ENCODE peak calls at places on chromosomes 6 and 20, in nine cellular contexts. W is naive thymus-derived CD4-positive, alpha-beta T cell; C is left ventricle myocardium inferior; P is esophagus muscularis mucosa; K is adrenal gland; A is Peyer's patch; F is fibroblast of lung; V is heart right ventricle; D is cardiac muscle cell. B is an unnamed sample. For H3K4me1, the result is how much of the 10 kb centered on the place peaks cover.

GRCh38 chr6:5204340-5204739 is 56.4 kb downstream of the LYRM4 start:
- DNase-seq in V (no peak), A (no peak), C (no peak), D (no peak), W (no peak), F (no peak), K (no peak), P (no peak), B (no peak)

GRCh38 chr6:158086054-158086705 is 81.9 kb downstream of the SERAC1 start:
- DNase-seq in V (no peak), P (no peak), C (no peak), A (no peak), K (peak), D (peak), W (no peak), F (peak), B (no peak)

GRCh38 chr6:39092124-39092523 is 22.9 kb downstream of the SAYSD1 start:
- DNase-seq in W (no peak), V (no peak), K (no peak), D (no peak), C (no peak), F (no peak), P (peak), A (no peak), B (no peak)

GRCh38 chr6:36337814-36338213 is 1.1 kb upstream of the BNIP5 start:
- DNase-seq in C (no peak), V (no peak), P (no peak), D (no peak), W (no peak), K (no peak), A (no peak), F (no peak), B (no peak)

GRCh38 chr6:26553739-26554668 is 15.8 kb downstream of the HMGN4 start:
- DNase-seq in V (peak), K (peak), W (peak), A (peak), P (peak), F (peak), C (peak), D (peak), B (peak)

GRCh38 chr20:24911461-24911860 is 37.6 kb upstream of the CST7 start:
- DNase-seq in K (no peak), V (no peak), W (no peak), P (no peak), A (no peak), D (no peak), F (no peak), C (no peak), B (no peak)

GRCh38 chr6:168355716-168356522 is 36.3 kb upstream of the DACT2 start:
- DNase-seq in W (no peak), C (peak), K (peak), D (peak), F (no peak), P (no peak), A (peak), V (peak), B (peak)

GRCh38 chr20:8385247-8385646 is 253.2 kb downstream of the PLCB1 start:
- DNase-seq in A (no peak), P (no peak), V (peak), W (no peak), K (no peak), D (peak), C (peak), F (peak), B (no peak)

GRCh38 chr6:17542243-17542642 is 57.9 kb upstream of the FAM8A1 start:
- DNase-seq in P (no peak), K (no peak), W (no peak), D (no peak), C (no peak), A (no peak), V (no peak), F (no peak), B (no peak)

GRCh38 chr6:13648850-13649249 is 33.7 kb downstream of the NOL7 start:
- DNase-seq in V (no peak), P (no peak), W (no peak), A (no peak), C (no peak), D (no peak), F (no peak), K (no peak), B (no peak)

GRCh38 chr6:3331948-3332347 is 73.2 kb downstream of the PSMG4 start:
- DNase-seq in V (no peak), K (no peak), P (no peak), W (no peak), C (no peak), A (no peak), F (no peak), D (no peak), B (no peak)

GRCh38 chr6:143510991-143511891 is at the start of gene FUCA2:
- DNase-seq in K (peak), W (peak), C (peak), P (peak), A (peak), D (peak), F (peak), V (peak), B (peak)

GRCh38 chr6:128641701-128642100 is 121.3 kb upstream of the PTPRK start:
- DNase-seq in D (peak), V (no peak), P (no peak), C (no peak), W (no peak), A (no peak), K (no peak), F (no peak), B (no peak)

GRCh38 chr20:63501818-63502670 is 3.2 kb upstream of the EEF1A2 start:
- DNase-seq in K (peak), V (peak), C (peak), A (no peak), P (no peak), F (no peak), W (no peak), D (no peak), B (no peak)

GRCh38 chr20:53757472-53757913 is 163.9 kb upstream of the ZNF217 start:
- DNase-seq in V (no peak), D (no peak), W (no peak), A (no peak), C (no peak), P (no peak), F (no peak), K (no peak), B (no peak)

GRCh38 chr6:18528084-18528743 is 141.1 kb downstream of the RNF144B start:
- DNase-seq in V (no peak), F (peak), A (no peak), D (peak), K (no peak), W (no peak), P (no peak), C (no peak), B (no peak)

GRCh38 chr6:157800420-157801237 is 22.4 kb upstream of the SNX9 start:
- DNase-seq in K (no peak), D (peak), P (no peak), C (no peak), A (no peak), V (no peak), W (no peak), F (peak), B (no peak)

GRCh38 chr20:8309638-8310037 is 177.6 kb downstream of the PLCB1 start:
- DNase-seq in C (no peak), W (no peak), F (peak), K (no peak), V (no peak), D (peak), A (no peak), P (no peak), B (no peak)

GRCh38 chr6:20212392-20213111 is at the start of gene MBOAT1:
- DNase-seq in D (peak), W (peak), F (peak), C (peak), P (peak), A (peak), V (peak), K (peak), B (peak)

DNA sequence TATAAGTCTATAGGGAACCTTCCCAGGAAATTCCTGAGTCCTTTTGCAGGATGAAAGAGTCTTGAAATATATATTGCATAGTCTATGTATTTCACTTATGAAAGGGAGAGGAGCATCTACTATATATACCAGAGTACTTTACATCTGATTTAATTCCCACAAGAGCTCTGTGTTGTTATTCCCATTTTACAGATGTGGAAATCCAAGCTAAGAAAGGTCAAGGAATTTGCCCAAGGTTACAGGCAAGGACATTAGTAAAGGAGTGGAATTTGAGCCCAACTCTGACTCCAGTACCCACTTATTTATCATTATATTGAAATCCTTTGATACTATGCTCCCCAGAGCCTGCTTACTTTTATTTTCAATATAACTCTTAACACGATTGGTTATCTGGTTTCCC is 2.6 kb downstream of the SESN1 start:
- DNase-seq in P (no peak), D (no peak), W (no peak), V (no peak), A (no peak), C (no peak), K (no peak), F (no peak), B (no peak)
- H3K4me1 ChIP-seq in P (half or more), D (under half), W (under half), V (half or more), A (under half), C (half or more), K (under half), F (under half), B (under half)

DNA sequence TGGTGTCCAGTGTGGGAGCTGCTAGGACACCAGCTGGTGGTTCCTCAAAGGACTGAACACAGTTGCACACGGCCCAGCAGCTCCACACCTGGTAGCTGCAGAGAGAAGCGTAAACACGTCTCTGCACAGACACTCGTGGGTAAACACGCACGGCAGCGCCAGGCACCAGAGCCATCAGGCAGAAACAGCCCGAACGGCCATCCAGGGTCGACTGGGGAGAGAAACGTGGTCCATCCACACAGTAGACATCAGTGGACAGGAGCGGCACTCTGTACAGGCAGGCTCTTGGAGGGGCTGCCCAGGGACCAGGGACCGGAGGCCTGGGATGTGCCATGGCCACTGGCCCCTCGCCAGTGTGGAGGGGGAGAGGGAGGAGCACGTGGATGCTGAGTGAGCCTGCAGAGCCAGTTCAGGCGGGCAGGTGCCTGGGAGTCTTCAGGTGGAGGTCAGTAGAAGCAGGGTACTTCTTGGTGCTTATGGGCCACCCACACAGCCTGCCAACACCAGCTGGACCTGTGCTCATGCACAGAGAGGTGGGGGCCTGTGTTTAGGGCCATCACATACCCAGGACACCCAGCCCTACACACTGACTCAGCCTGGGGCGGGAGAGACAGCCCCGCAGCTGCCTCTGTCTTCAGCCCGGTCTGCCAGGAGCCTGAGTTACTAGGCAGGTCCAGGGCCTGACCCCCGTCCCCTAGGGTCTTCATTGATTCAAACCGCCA is 7.5 kb upstream of the LAMA5 start:
- DNase-seq in W (no peak), D (no peak), F (no peak), K (no peak), P (no peak), V (no peak), C (no peak), A (no peak), B (no peak)
- H3K4me1 ChIP-seq in W (under half), D (under half), F (under half), K (under half), P (half or more), V (half or more), C (half or more), A (under half), B (half or more)

GRCh38 chr6:154874684-154875594 is 120.2 kb upstream of the TIAM2 start:
- DNase-seq in F (no peak), V (no peak), W (no peak), A (no peak), D (no peak), K (no peak), C (no peak), P (no peak), B (no peak)

GRCh38 chr6:154878866-154879491 is 116.1 kb upstream of the TIAM2 start:
- DNase-seq in W (no peak), A (no peak), P (peak), F (peak), K (no peak), C (no peak), D (no peak), V (no peak), B (no peak)

GRCh38 chr6:154882107-154882506 is 113.0 kb upstream of the TIAM2 start:
- DNase-seq in K (peak), C (no peak), W (no peak), A (no peak), D (no peak), V (no peak), F (peak), P (peak), B (no peak)

GRCh38 chr6:154872605-154873004 is 122.5 kb upstream of the TIAM2 start:
- DNase-seq in P (no peak), D (no peak), V (no peak), A (no peak), W (no peak), K (no peak), F (no peak), C (no peak), B (no peak)

GRCh38 chr6:154876776-154877175 is 118.3 kb upstream of the TIAM2 start:
- DNase-seq in C (no peak), D (no peak), A (no peak), W (no peak), V (no peak), P (no peak), F (no peak), K (no peak), B (no peak)
- H3K4me1 ChIP-seq in C (half or more), D (under half), A (under half), W (under half), V (under half), P (under half), F (under half), K (under half), B (under half)

GRCh38 chr6:71529769-71530168 is 241.2 kb downstream of the OGFRL1 start:
- DNase-seq in A (no peak), P (no peak), F (no peak), D (no peak), C (no peak), W (no peak), V (no peak), K (no peak), B (no peak)
- H3K4me1 ChIP-seq in A (under half), P (under half), F (under half), D (under half), C (under half), W (under half), V (under half), K (under half), B (under half)

DNA sequence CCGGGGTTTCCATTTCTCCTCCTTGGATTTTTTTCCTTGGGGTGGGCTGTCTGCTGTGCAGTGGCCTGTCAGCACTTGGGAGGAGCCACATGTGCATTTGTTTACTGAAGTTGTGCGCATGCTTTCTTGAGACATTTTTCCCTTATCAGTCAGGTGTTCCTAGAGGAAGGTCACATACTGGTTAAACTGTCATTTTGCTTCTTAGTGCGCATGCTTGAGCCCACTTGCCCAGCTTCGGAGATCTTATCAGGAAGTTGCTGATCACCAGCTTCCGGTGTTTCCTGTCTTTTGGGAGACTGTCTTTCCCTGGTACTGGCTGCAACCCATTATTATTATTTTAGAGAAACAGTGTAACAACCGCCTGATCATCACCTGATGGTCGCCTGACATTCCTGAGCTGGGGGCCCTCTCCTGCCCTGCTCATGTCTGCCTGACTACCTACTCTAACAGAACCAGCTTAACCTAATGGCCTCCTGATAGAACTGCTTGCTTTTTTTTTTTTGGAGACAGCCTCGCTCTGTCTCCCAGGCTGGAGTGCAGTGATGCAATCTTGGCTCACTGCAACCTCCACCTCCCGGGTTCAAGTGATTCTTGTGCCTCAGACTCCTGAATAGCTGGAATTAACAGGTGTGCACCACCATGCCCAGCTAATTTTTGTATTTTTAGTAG is 378 bp upstream of the ERVFRD-1 start:
- DNase-seq in A (no peak), P (no peak), C (no peak), W (no peak), F (no peak), D (peak), V (no peak), K (peak), B (no peak)
- H3K4me1 ChIP-seq in A (under half), P (under half), C (under half), W (under half), F (under half), D (under half), V (under half), K (under half), B (under half)

DNA sequence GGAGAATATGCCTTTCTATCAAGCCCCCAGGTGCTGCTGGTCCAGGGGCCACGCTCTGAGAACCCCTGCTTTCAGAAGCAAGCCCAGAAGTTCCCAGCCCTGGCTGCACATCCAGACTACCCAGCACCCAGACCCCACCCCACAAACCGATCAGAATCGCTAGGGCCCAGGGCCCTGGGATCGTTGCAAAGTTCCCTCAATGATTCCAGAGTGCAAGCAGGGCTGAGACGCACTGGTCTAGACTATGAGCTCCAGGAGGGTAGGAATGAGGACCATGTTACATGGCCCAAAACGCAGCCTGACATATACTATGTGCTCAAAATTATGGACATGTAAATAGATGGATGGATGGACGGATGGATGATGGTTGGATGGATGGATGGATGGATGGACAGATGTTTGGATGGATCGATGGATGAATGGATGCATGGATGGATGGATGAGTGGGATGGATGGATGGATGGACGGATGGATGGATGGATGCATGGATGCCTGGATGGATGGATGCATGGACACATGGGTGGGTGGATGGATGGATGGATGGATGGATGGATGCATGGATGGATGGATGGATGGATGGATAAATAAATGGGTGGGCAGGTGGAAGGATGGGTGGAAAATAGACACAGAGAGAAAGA is 194.1 kb downstream of the PREX1 start:
- DNase-seq in A (no peak), W (no peak), K (no peak), V (no peak), P (no peak), D (no peak), C (no peak), F (no peak), B (no peak)
- H3K4me1 ChIP-seq in A (under half), W (under half), K (under half), V (under half), P (under half), D (under half), C (under half), F (under half), B (under half)

GRCh38 chr20:23147647-23147963 is 61.5 kb upstream of the CD93 start:
- DNase-seq in D (no peak), F (no peak), W (no peak), A (peak), V (no peak), C (no peak), P (no peak), K (no peak), B (no peak)

GRCh38 chr20:23149623-23150279 is 63.6 kb upstream of the CD93 start:
- DNase-seq in A (peak), P (no peak), D (no peak), C (no peak), W (no peak), K (peak), V (no peak), F (no peak), B (peak)

GRCh38 chr20:23147964-23148720 is 62.0 kb upstream of the CD93 start:
- DNase-seq in A (peak), F (peak), V (no peak), W (no peak), C (no peak), D (peak), P (no peak), K (peak), B (peak)

GRCh38 chr20:23150304-23151007 is 64.3 kb upstream of the CD93 start:
- DNase-seq in A (peak), D (no peak), P (no peak), W (no peak), F (no peak), K (peak), V (no peak), C (no peak), B (peak)

GRCh38 chr20:23148721-23149570 is 62.8 kb upstream of the CD93 start:
- DNase-seq in A (peak), D (no peak), F (no peak), V (no peak), P (no peak), W (no peak), K (peak), C (no peak), B (peak)
- H3K4me1 ChIP-seq in A (under half), D (under half), F (under half), V (half or more), P (half or more), W (under half), K (under half), C (half or more), B (under half)

DNA sequence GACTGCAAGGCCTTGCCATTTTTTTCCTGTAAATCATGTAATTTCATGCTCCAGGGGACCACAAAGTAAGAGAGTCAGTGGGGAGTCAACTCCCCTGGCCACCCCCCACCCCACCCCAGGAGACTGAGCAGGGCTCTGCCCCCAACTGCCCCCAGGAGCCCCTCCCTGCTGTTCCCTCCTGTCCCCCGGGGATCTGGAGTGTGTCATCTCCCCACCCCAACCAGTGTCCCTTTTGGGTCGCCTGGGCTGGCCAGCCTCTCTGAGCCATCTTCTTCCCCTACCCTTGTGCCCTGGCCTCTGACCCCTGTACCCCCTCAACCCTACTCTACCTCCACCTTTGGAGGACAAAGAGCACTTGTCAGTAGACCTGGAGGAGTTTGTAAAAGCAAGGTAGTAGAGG is 29.4 kb downstream of the FOXP4 start:
- DNase-seq in W (no peak), F (no peak), P (no peak), V (no peak), A (no peak), K (no peak), C (no peak), D (no peak), B (no peak)
- H3K4me1 ChIP-seq in W (under half), F (under half), P (under half), V (under half), A (under half), K (under half), C (under half), D (under half), B (under half)

DNA sequence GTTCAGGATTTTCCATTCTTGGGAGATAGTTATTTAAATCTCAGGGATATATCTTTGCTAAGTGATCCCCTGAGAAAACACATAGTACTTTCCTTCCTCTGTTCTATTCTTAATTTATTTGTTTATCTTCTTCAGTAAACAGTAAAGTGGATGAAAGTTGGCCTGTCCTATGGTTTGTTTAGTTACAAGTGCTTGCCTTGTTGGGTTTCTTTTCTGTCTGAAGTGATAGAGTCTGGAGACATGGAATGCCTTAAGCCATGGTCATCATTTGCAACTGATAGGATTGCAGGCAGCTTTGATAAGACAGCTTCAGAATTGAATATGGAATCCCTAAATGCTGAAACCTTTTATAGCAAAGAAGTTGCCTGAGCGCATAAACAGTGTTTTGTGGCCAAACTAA is 4.9 kb downstream of the ADGRG6 start:
- DNase-seq in K (no peak), F (no peak), W (no peak), A (no peak), C (no peak), D (no peak), P (no peak), V (no peak), B (no peak)
- H3K4me1 ChIP-seq in K (under half), F (under half), W (under half), A (under half), C (under half), D (under half), P (under half), V (under half), B (under half)